ENCODE peak calls at places on chromosomes 6 and 20, in nine cellular contexts. One of them, this sample, is unnamed.

GRCh38 chr20:43409041-43409913 is 48.4 kb upstream of the SRSF6 start:
- DNase-seq in HepG2: peak; percentile 50
- DNase-seq in heart left ventricle: no peak
- DNase-seq in PC-9: peak; percentile 21
- DNase-seq in mesenchymal stem cell: peak; percentile 18
- DNase-seq in GM12878: peak; percentile 7
- DNase-seq in right cardiac atrium: no peak
- DNase-seq in PC-3: peak; percentile 65
- DNase-seq in tibial artery: no peak
- DNase-seq in this sample: no peak

GRCh38 chr6:89559487-89559886 is 79.1 kb downstream of the LYRM2 start:
- DNase-seq in HepG2: no peak
- DNase-seq in heart left ventricle: no peak
- DNase-seq in PC-9: no peak
- DNase-seq in mesenchymal stem cell: no peak
- DNase-seq in GM12878: no peak
- DNase-seq in right cardiac atrium: no peak
- DNase-seq in PC-3: no peak
- DNase-seq in tibial artery: no peak
- DNase-seq in this sample: no peak

GRCh38 chr20:22379472-22379871 is 204.9 kb downstream of the FOXA2 start:
- DNase-seq in HepG2: no peak
- DNase-seq in heart left ventricle: no peak
- DNase-seq in PC-9: peak; percentile 83
- DNase-seq in mesenchymal stem cell: no peak
- DNase-seq in GM12878: no peak
- DNase-seq in right cardiac atrium: no peak
- DNase-seq in PC-3: peak; percentile 96
- DNase-seq in tibial artery: no peak
- DNase-seq in this sample: no peak

GRCh38 chr20:37431786-37432185 is 85.8 kb downstream of the SRC start:
- DNase-seq in HepG2: no peak
- DNase-seq in heart left ventricle: no peak
- DNase-seq in PC-9: no peak
- DNase-seq in mesenchymal stem cell: no peak
- DNase-seq in GM12878: no peak
- DNase-seq in right cardiac atrium: no peak
- DNase-seq in PC-3: no peak
- DNase-seq in tibial artery: no peak
- DNase-seq in this sample: no peak

GRCh38 chr20:14235355-14235754 is 102.1 kb downstream of the FLRT3 start:
- DNase-seq in HepG2: no peak
- DNase-seq in heart left ventricle: no peak
- DNase-seq in PC-9: no peak
- DNase-seq in mesenchymal stem cell: peak; percentile 17
- DNase-seq in GM12878: no peak
- DNase-seq in right cardiac atrium: no peak
- DNase-seq in PC-3: peak; percentile 75
- DNase-seq in tibial artery: no peak
- DNase-seq in this sample: no peak

GRCh38 chr6:131362070-131362469 is 211.0 kb upstream of the ARG1 start:
- DNase-seq in HepG2: no peak
- DNase-seq in heart left ventricle: no peak
- DNase-seq in PC-9: no peak
- DNase-seq in mesenchymal stem cell: no peak
- DNase-seq in GM12878: no peak
- DNase-seq in right cardiac atrium: no peak
- DNase-seq in PC-3: peak; percentile 50
- DNase-seq in tibial artery: no peak
- DNase-seq in this sample: no peak

GRCh38 chr6:151229401-151230276 is 10.1 kb upstream of the AKAP12 start:
- DNase-seq in HepG2: no peak
- DNase-seq in heart left ventricle: no peak
- DNase-seq in PC-9: no peak
- DNase-seq in mesenchymal stem cell: no peak
- DNase-seq in GM12878: no peak
- DNase-seq in right cardiac atrium: no peak
- DNase-seq in PC-3: no peak
- DNase-seq in tibial artery: no peak
- DNase-seq in this sample: no peak

GRCh38 chr6:138605958-138606357 is 106.7 kb upstream of the NHSL1 start:
- DNase-seq in HepG2: no peak
- DNase-seq in heart left ventricle: no peak
- DNase-seq in PC-9: no peak
- DNase-seq in mesenchymal stem cell: no peak
- DNase-seq in GM12878: no peak
- DNase-seq in right cardiac atrium: no peak
- DNase-seq in PC-3: no peak
- DNase-seq in tibial artery: no peak
- DNase-seq in this sample: no peak

GRCh38 chr6:138430361-138431145 is 26.5 kb downstream of the HEBP2 start:
- DNase-seq in HepG2: no peak
- DNase-seq in heart left ventricle: peak; percentile 85
- DNase-seq in PC-9: no peak
- DNase-seq in mesenchymal stem cell: no peak
- DNase-seq in GM12878: no peak
- DNase-seq in right cardiac atrium: peak; percentile 27
- DNase-seq in PC-3: no peak
- DNase-seq in tibial artery: no peak
- DNase-seq in this sample: no peak

GRCh38 chr6:111080713-111081112 is 6.6 kb upstream of the SLC16A10 start:
- DNase-seq in HepG2: no peak
- DNase-seq in heart left ventricle: no peak
- DNase-seq in PC-9: no peak
- DNase-seq in mesenchymal stem cell: no peak
- DNase-seq in GM12878: no peak
- DNase-seq in right cardiac atrium: no peak
- DNase-seq in PC-3: peak; percentile 10
- DNase-seq in tibial artery: no peak
- DNase-seq in this sample: no peak

GRCh38 chr6:55664581-55665223 is 85.7 kb upstream of the HMGCLL1 start:
- DNase-seq in HepG2: no peak
- DNase-seq in heart left ventricle: no peak
- DNase-seq in PC-9: no peak
- DNase-seq in mesenchymal stem cell: no peak
- DNase-seq in GM12878: no peak
- DNase-seq in right cardiac atrium: no peak
- DNase-seq in PC-3: peak; percentile 72
- DNase-seq in tibial artery: no peak
- DNase-seq in this sample: no peak

DNA sequence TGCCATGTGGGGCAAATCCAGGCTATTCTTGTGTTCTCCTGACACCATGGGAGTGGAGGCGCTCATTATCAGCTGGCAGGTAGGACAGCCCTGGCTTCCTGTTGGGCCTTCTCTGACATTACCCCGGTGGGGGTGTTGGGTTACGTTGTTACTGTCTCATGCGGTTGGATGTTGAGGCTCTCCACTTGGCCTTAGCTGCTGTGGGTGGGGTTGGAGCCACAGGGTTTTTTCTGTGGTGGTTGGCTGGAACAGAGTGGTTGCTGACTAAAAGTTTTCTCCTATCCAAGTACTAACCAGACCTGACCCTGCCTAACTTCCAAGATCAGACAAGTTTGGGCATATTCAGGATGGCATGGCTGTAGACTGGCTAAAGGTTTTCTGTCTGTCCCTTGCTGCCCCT is 20.2 kb downstream of the RIPK1 start:
- DNase-seq in HepG2: no peak
- DNase-seq in heart left ventricle: no peak
- DNase-seq in PC-9: no peak
- DNase-seq in mesenchymal stem cell: no peak
- DNase-seq in GM12878: no peak
- DNase-seq in right cardiac atrium: peak; percentile 27
- DNase-seq in PC-3: no peak
- DNase-seq in tibial artery: no peak
- DNase-seq in this sample: no peak
- H3K4me1 ChIP-seq in HepG2: no peaks in the 10 kb centered on the region
- H3K4me1 ChIP-seq in heart left ventricle: no peaks in the 10 kb centered on the region
- H3K4me1 ChIP-seq in PC-9: no peaks in the 10 kb centered on the region
- H3K4me1 ChIP-seq in mesenchymal stem cell: peaks cover 4% of the 10 kb centered on the region
- H3K4me1 ChIP-seq in GM12878: no peaks in the 10 kb centered on the region
- H3K4me1 ChIP-seq in right cardiac atrium: no peaks in the 10 kb centered on the region
- H3K4me1 ChIP-seq in PC-3: no peaks in the 10 kb centered on the region
- H3K4me1 ChIP-seq in tibial artery: no peaks in the 10 kb centered on the region
- H3K4me1 ChIP-seq in this sample: no peaks in the 10 kb centered on the region

GRCh38 chr6:74991573-74992332 is 214.1 kb downstream of the COL12A1 start:
- DNase-seq in HepG2: no peak
- DNase-seq in heart left ventricle: no peak
- DNase-seq in PC-9: peak; percentile 16
- DNase-seq in mesenchymal stem cell: peak; percentile 13
- DNase-seq in GM12878: no peak
- DNase-seq in right cardiac atrium: no peak
- DNase-seq in PC-3: peak; percentile 11
- DNase-seq in tibial artery: no peak
- DNase-seq in this sample: no peak
- H3K4me1 ChIP-seq in HepG2: no peaks in the 10 kb centered on the region
- H3K4me1 ChIP-seq in heart left ventricle: no peaks in the 10 kb centered on the region
- H3K4me1 ChIP-seq in PC-9: no peaks in the 10 kb centered on the region
- H3K4me1 ChIP-seq in mesenchymal stem cell: no peaks in the 10 kb centered on the region
- H3K4me1 ChIP-seq in GM12878: no peaks in the 10 kb centered on the region
- H3K4me1 ChIP-seq in right cardiac atrium: no peaks in the 10 kb centered on the region
- H3K4me1 ChIP-seq in PC-3: no peaks in the 10 kb centered on the region
- H3K4me1 ChIP-seq in tibial artery: no peaks in the 10 kb centered on the region
- H3K4me1 ChIP-seq in this sample: no peaks in the 10 kb centered on the region

DNA sequence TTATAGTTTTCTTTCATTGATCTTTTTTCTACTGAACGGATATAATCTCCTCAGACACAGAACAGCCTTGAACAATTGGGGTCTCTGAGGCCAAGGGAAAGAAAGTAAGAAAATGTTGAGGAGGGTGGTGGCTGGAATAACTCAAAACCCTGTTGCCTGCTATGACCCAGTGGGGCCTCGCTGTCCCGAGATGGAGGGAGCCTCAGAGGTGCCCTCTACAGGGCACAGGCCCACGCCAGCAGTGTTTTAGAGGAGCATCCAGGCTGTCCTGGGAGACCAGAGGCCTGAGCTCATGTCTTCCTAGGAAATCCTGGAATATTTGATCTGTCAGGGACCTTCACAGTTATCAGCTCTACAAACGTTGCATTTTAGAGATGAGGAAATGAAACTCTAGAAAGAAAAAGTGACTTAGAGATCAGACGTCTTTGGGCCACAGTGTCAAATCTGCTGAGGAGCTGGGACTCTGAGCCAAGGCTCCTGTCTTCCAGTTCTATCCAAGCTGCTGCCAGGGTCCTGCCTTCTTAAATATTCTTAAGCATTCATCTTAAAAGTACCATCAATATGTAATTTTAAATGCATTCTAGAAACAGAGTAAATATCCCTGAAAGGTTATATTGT is 26.3 kb downstream of the ALDH5A1 start:
- DNase-seq in HepG2: peak; percentile 62
- DNase-seq in heart left ventricle: peak; percentile 55
- DNase-seq in PC-9: peak; percentile 55
- DNase-seq in mesenchymal stem cell: peak; percentile 38
- DNase-seq in GM12878: no peak
- DNase-seq in right cardiac atrium: peak; percentile 46
- DNase-seq in PC-3: peak; percentile 67
- DNase-seq in tibial artery: peak; percentile 39
- DNase-seq in this sample: peak; percentile 2
- H3K4me1 ChIP-seq in HepG2: no peaks in the 10 kb centered on the region
- H3K4me1 ChIP-seq in heart left ventricle: no peaks in the 10 kb centered on the region
- H3K4me1 ChIP-seq in PC-9: no peaks in the 10 kb centered on the region
- H3K4me1 ChIP-seq in mesenchymal stem cell: peaks cover 6% of the 10 kb centered on the region
- H3K4me1 ChIP-seq in GM12878: peaks cover 28% of the 10 kb centered on the region
- H3K4me1 ChIP-seq in right cardiac atrium: no peaks in the 10 kb centered on the region
- H3K4me1 ChIP-seq in PC-3: no peaks in the 10 kb centered on the region
- H3K4me1 ChIP-seq in tibial artery: no peaks in the 10 kb centered on the region
- H3K4me1 ChIP-seq in this sample: no peaks in the 10 kb centered on the region

GRCh38 chr20:57122481-57123138 is 143.8 kb downstream of the BMP7 start:
- DNase-seq in HepG2: no peak
- DNase-seq in heart left ventricle: no peak
- DNase-seq in PC-9: no peak
- DNase-seq in mesenchymal stem cell: no peak
- DNase-seq in GM12878: no peak
- DNase-seq in right cardiac atrium: no peak
- DNase-seq in PC-3: no peak
- DNase-seq in tibial artery: no peak
- DNase-seq in this sample: no peak

GRCh38 chr20:57117296-57117695 is 149.1 kb downstream of the BMP7 start:
- DNase-seq in HepG2: no peak
- DNase-seq in heart left ventricle: no peak
- DNase-seq in PC-9: no peak
- DNase-seq in mesenchymal stem cell: no peak
- DNase-seq in GM12878: no peak
- DNase-seq in right cardiac atrium: no peak
- DNase-seq in PC-3: no peak
- DNase-seq in tibial artery: no peak
- DNase-seq in this sample: no peak

GRCh38 chr20:57118107-57118769 is 148.2 kb downstream of the BMP7 start:
- DNase-seq in HepG2: no peak
- DNase-seq in heart left ventricle: no peak
- DNase-seq in PC-9: no peak
- DNase-seq in mesenchymal stem cell: no peak
- DNase-seq in GM12878: no peak
- DNase-seq in right cardiac atrium: no peak
- DNase-seq in PC-3: no peak
- DNase-seq in tibial artery: no peak
- DNase-seq in this sample: no peak

GRCh38 chr20:57123139-57123903 is 143.1 kb downstream of the BMP7 start:
- DNase-seq in HepG2: no peak
- DNase-seq in heart left ventricle: no peak
- DNase-seq in PC-9: no peak
- DNase-seq in mesenchymal stem cell: no peak
- DNase-seq in GM12878: no peak
- DNase-seq in right cardiac atrium: no peak
- DNase-seq in PC-3: no peak
- DNase-seq in tibial artery: no peak
- DNase-seq in this sample: no peak

GRCh38 chr20:57118964-57119363 is 147.5 kb downstream of the BMP7 start:
- DNase-seq in HepG2: no peak
- DNase-seq in heart left ventricle: no peak
- DNase-seq in PC-9: no peak
- DNase-seq in mesenchymal stem cell: no peak
- DNase-seq in GM12878: no peak
- DNase-seq in right cardiac atrium: no peak
- DNase-seq in PC-3: no peak
- DNase-seq in tibial artery: no peak
- DNase-seq in this sample: no peak
- H3K4me1 ChIP-seq in HepG2: no peaks in the 10 kb centered on the region
- H3K4me1 ChIP-seq in heart left ventricle: no peaks in the 10 kb centered on the region
- H3K4me1 ChIP-seq in PC-9: no peaks in the 10 kb centered on the region
- H3K4me1 ChIP-seq in mesenchymal stem cell: no peaks in the 10 kb centered on the region
- H3K4me1 ChIP-seq in GM12878: no peaks in the 10 kb centered on the region
- H3K4me1 ChIP-seq in right cardiac atrium: no peaks in the 10 kb centered on the region
- H3K4me1 ChIP-seq in PC-3: no peaks in the 10 kb centered on the region
- H3K4me1 ChIP-seq in tibial artery: no peaks in the 10 kb centered on the region
- H3K4me1 ChIP-seq in this sample: no peaks in the 10 kb centered on the region

DNA sequence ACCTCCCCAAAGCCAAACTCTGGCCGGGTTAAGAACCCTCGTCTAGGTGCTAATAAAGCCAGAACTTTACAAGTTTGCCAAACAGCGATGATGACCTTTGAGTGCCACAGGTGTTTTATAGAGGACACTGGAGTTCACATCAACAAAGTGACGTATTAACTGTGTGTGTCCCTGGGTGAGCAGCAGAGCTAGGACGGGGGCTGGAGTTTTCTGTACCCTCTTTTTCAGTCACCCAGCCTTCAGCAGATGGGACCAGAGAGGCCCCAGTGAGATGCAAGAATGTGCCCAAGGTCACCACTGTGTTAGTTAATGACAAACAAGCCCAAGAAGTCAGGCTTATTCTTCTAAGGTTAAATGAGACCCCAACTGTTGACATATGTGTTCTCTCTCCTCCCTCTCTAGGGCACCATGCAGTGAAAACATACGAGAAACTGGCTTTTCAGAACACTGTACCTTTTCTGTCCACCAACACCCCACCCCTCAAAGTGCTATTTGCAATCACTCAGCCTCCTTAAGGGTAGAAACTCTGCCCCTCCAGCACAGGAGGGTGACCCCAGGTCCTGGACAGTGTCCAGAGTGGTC is 5.3 kb downstream of the SDC4 start:
- DNase-seq in HepG2: no peak
- DNase-seq in heart left ventricle: no peak
- DNase-seq in PC-9: no peak
- DNase-seq in mesenchymal stem cell: no peak
- DNase-seq in GM12878: no peak
- DNase-seq in right cardiac atrium: no peak
- DNase-seq in PC-3: no peak
- DNase-seq in tibial artery: no peak
- DNase-seq in this sample: no peak
- H3K4me1 ChIP-seq in HepG2: peaks cover 99% of the 10 kb centered on the region
- H3K4me1 ChIP-seq in heart left ventricle: peaks cover 86% of the 10 kb centered on the region
- H3K4me1 ChIP-seq in PC-9: peaks cover 89% of the 10 kb centered on the region
- H3K4me1 ChIP-seq in mesenchymal stem cell: peaks cover 66% of the 10 kb centered on the region
- H3K4me1 ChIP-seq in GM12878: peaks cover 6% of the 10 kb centered on the region
- H3K4me1 ChIP-seq in right cardiac atrium: peaks cover 33% of the 10 kb centered on the region
- H3K4me1 ChIP-seq in PC-3: peaks cover 90% of the 10 kb centered on the region
- H3K4me1 ChIP-seq in tibial artery: peaks cover 94% of the 10 kb centered on the region
- H3K4me1 ChIP-seq in this sample: peaks cover 7% of the 10 kb centered on the region